ENCODE peak calls at places on chromosomes 2 and 18, in seven cellular contexts. Y, X, N, Z, U, E and P are unnamed samples.

GRCh38 chr2:101135412-101136296 is 15.5 kb downstream of the TBC1D8 start:
- DNase-seq in U (no peak), Z (no peak), E (no peak), N (peak), X (no peak), Y (no peak), P (no peak)

GRCh38 chr18:55586841-55587240 is 1.2 kb downstream of the TCF4 start:
- DNase-seq in E (no peak), X (no peak), U (no peak), N (peak), Z (no peak), Y (peak), P (no peak)

GRCh38 chr2:121721926-121722325 is 14.7 kb downstream of the NIFK start:
- DNase-seq in Y (no peak), Z (no peak), N (no peak), E (no peak), X (no peak), U (no peak), P (no peak)

GRCh38 chr2:45274190-45274926 is 265.1 kb upstream of the SIX2 start:
- DNase-seq in N (peak), Y (peak), Z (peak), X (no peak), E (peak), U (no peak), P (no peak)

GRCh38 chr2:19219060-19219459 is 139.4 kb downstream of the OSR1 start:
- DNase-seq in E (no peak), X (no peak), U (no peak), N (no peak), Z (peak), Y (peak), P (no peak)

GRCh38 chr2:71558300-71559051 is 105.1 kb downstream of the DYSF start:
- DNase-seq in Y (no peak), Z (no peak), X (no peak), U (no peak), N (no peak), E (no peak), P (no peak)

GRCh38 chr2:102520801-102521200 is 47.8 kb downstream of the SLC9A4 start:
- DNase-seq in E (no peak), Z (no peak), U (no peak), N (no peak), X (no peak), Y (no peak), P (no peak)

GRCh38 chr2:68537872-68538271 is 70.5 kb downstream of the APLF start:
- DNase-seq in Z (no peak), E (no peak), N (no peak), X (no peak), U (no peak), Y (no peak), P (no peak)

GRCh38 chr2:226895579-226895978 is 59.7 kb downstream of the RHBDD1 start:
- DNase-seq in N (no peak), Z (no peak), Y (no peak), U (no peak), E (no peak), X (no peak), P (no peak)

GRCh38 chr2:231127936-231128335 is 3.1 kb upstream of the HTR2B start:
- DNase-seq in U (no peak), E (no peak), N (no peak), Y (no peak), Z (no peak), X (no peak), P (no peak)

GRCh38 chr18:51211552-51211951 is 14.1 kb upstream of the MEX3C start:
- DNase-seq in Y (peak), E (no peak), U (no peak), Z (no peak), N (no peak), X (no peak), P (no peak)

GRCh38 chr2:96116879-96117533 is 635 bp upstream of the ADRA2B start:
- DNase-seq in Y (peak), Z (no peak), N (peak), U (peak), X (peak), E (no peak), P (no peak)